ENCODE peak calls at places on chromosomes 4 and X, in ten cellular contexts. One of them, this sample, is unnamed.

GRCh38 chrX:40273356-40274050 is 175.7 kb upstream of the BCOR start:
- DNase-seq in AG09309: no peak
- DNase-seq in progenitor cell of endocrine pancreas: no peak
- DNase-seq in nephron progenitor cell: no peak
- DNase-seq in GM06990: no peak
- DNase-seq in uterus: peak
- DNase-seq in sigmoid colon: peak
- DNase-seq in GM13977: no peak
- DNase-seq in H9: no peak
- DNase-seq in tibial nerve: no peak
- DNase-seq in this sample: no peak

GRCh38 chrX:1679238-1679637 is 64.4 kb downstream of the ASMT start:
- DNase-seq in progenitor cell of endocrine pancreas: no peak
- DNase-seq in nephron progenitor cell: no peak
- DNase-seq in uterus: no peak
- DNase-seq in AG09309: no peak
- DNase-seq in sigmoid colon: no peak
- DNase-seq in GM06990: no peak
- DNase-seq in GM13977: no peak
- DNase-seq in tibial nerve: no peak
- DNase-seq in H9: no peak
- DNase-seq in this sample: no peak

GRCh38 chr4:1098311-1098925 is 14.9 kb downstream of the RNF212 start:
- DNase-seq in sigmoid colon: no peak
- DNase-seq in nephron progenitor cell: no peak
- DNase-seq in GM13977: no peak
- DNase-seq in H9: peak
- DNase-seq in uterus: no peak
- DNase-seq in GM06990: no peak
- DNase-seq in tibial nerve: no peak
- DNase-seq in AG09309: no peak
- DNase-seq in progenitor cell of endocrine pancreas: no peak
- DNase-seq in this sample: no peak

GRCh38 chrX:130937101-130937500 is 34.1 kb upstream of the ENOX2 start:
- DNase-seq in sigmoid colon: no peak
- DNase-seq in GM06990: no peak
- DNase-seq in H9: no peak
- DNase-seq in AG09309: no peak
- DNase-seq in nephron progenitor cell: no peak
- DNase-seq in uterus: no peak
- DNase-seq in progenitor cell of endocrine pancreas: no peak
- DNase-seq in GM13977: no peak
- DNase-seq in tibial nerve: no peak
- DNase-seq in this sample: no peak

GRCh38 chrX:40531056-40531826 is 49.5 kb upstream of the ATP6AP2 start:
- DNase-seq in sigmoid colon: no peak
- DNase-seq in progenitor cell of endocrine pancreas: no peak
- DNase-seq in tibial nerve: no peak
- DNase-seq in nephron progenitor cell: peak
- DNase-seq in H9: no peak
- DNase-seq in uterus: peak
- DNase-seq in AG09309: no peak
- DNase-seq in GM06990: no peak
- DNase-seq in GM13977: no peak
- DNase-seq in this sample: no peak

GRCh38 chrX:134294548-134294947 is 57.6 kb downstream of the CCDC160 start:
- DNase-seq in sigmoid colon: no peak
- DNase-seq in nephron progenitor cell: no peak
- DNase-seq in progenitor cell of endocrine pancreas: no peak
- DNase-seq in AG09309: no peak
- DNase-seq in tibial nerve: no peak
- DNase-seq in uterus: no peak
- DNase-seq in GM06990: no peak
- DNase-seq in H9: no peak
- DNase-seq in GM13977: no peak
- DNase-seq in this sample: no peak

GRCh38 chrX:103628386-103629290 is at the start of gene TCEAL1:
- DNase-seq in tibial nerve: peak
- DNase-seq in uterus: peak
- DNase-seq in GM06990: peak
- DNase-seq in H9: peak
- DNase-seq in AG09309: no peak
- DNase-seq in nephron progenitor cell: peak
- DNase-seq in GM13977: peak
- DNase-seq in progenitor cell of endocrine pancreas: peak
- DNase-seq in sigmoid colon: peak
- DNase-seq in this sample: no peak

GRCh38 chrX:103629295-103630170 is 758 bp downstream of the TCEAL1 start:
- DNase-seq in AG09309: peak
- DNase-seq in GM13977: peak
- DNase-seq in GM06990: peak
- DNase-seq in progenitor cell of endocrine pancreas: peak
- DNase-seq in sigmoid colon: peak
- DNase-seq in tibial nerve: peak
- DNase-seq in H9: peak
- DNase-seq in nephron progenitor cell: peak
- DNase-seq in uterus: peak
- DNase-seq in this sample: no peak

GRCh38 chrX:137119049-137119448 is 85.3 kb upstream of the GPR101 start:
- DNase-seq in GM06990: no peak
- DNase-seq in AG09309: no peak
- DNase-seq in progenitor cell of endocrine pancreas: no peak
- DNase-seq in H9: no peak
- DNase-seq in tibial nerve: no peak
- DNase-seq in uterus: no peak
- DNase-seq in sigmoid colon: no peak
- DNase-seq in GM13977: no peak
- DNase-seq in nephron progenitor cell: no peak
- DNase-seq in this sample: no peak

GRCh38 chr4:98176531-98176930 is 33.3 kb upstream of the STPG2 start:
- DNase-seq in GM06990: no peak
- DNase-seq in tibial nerve: no peak
- DNase-seq in sigmoid colon: no peak
- DNase-seq in nephron progenitor cell: no peak
- DNase-seq in uterus: no peak
- DNase-seq in AG09309: no peak
- DNase-seq in progenitor cell of endocrine pancreas: no peak
- DNase-seq in GM13977: no peak
- DNase-seq in H9: no peak
- DNase-seq in this sample: no peak

GRCh38 chr4:185370291-185370690 is 25.4 kb downstream of the LRP2BP start:
- DNase-seq in nephron progenitor cell: no peak
- DNase-seq in sigmoid colon: no peak
- DNase-seq in tibial nerve: no peak
- DNase-seq in GM13977: no peak
- DNase-seq in GM06990: no peak
- DNase-seq in progenitor cell of endocrine pancreas: no peak
- DNase-seq in AG09309: no peak
- DNase-seq in uterus: no peak
- DNase-seq in H9: no peak
- DNase-seq in this sample: no peak

GRCh38 chr4:108884596-108884995 is 121.7 kb upstream of the ETNPPL start:
- DNase-seq in H9: no peak
- DNase-seq in nephron progenitor cell: no peak
- DNase-seq in GM06990: no peak
- DNase-seq in uterus: no peak
- DNase-seq in sigmoid colon: no peak
- DNase-seq in tibial nerve: no peak
- DNase-seq in GM13977: no peak
- DNase-seq in progenitor cell of endocrine pancreas: no peak
- DNase-seq in AG09309: no peak
- DNase-seq in this sample: no peak

GRCh38 chrX:104187931-104188330 is 21.7 kb downstream of the FAM199X start:
- DNase-seq in GM06990: no peak
- DNase-seq in nephron progenitor cell: no peak
- DNase-seq in tibial nerve: no peak
- DNase-seq in progenitor cell of endocrine pancreas: no peak
- DNase-seq in AG09309: no peak
- DNase-seq in uterus: no peak
- DNase-seq in H9: no peak
- DNase-seq in sigmoid colon: no peak
- DNase-seq in GM13977: no peak
- DNase-seq in this sample: no peak

GRCh38 chrX:9071031-9071650 is 37.2 kb upstream of the FAM9B start:
- DNase-seq in GM06990: no peak
- DNase-seq in uterus: no peak
- DNase-seq in sigmoid colon: no peak
- DNase-seq in H9: no peak
- DNase-seq in progenitor cell of endocrine pancreas: no peak
- DNase-seq in AG09309: no peak
- DNase-seq in tibial nerve: no peak
- DNase-seq in GM13977: no peak
- DNase-seq in nephron progenitor cell: no peak
- DNase-seq in this sample: no peak

GRCh38 chr4:3786196-3786869 is 20.1 kb downstream of the ADRA2C start:
- DNase-seq in H9: no peak
- DNase-seq in progenitor cell of endocrine pancreas: no peak
- DNase-seq in nephron progenitor cell: no peak
- DNase-seq in tibial nerve: no peak
- DNase-seq in GM13977: no peak
- DNase-seq in AG09309: no peak
- DNase-seq in sigmoid colon: no peak
- DNase-seq in uterus: no peak
- DNase-seq in GM06990: no peak
- DNase-seq in this sample: no peak

GRCh38 chr4:3783691-3784306 is 17.6 kb downstream of the ADRA2C start:
- DNase-seq in progenitor cell of endocrine pancreas: no peak
- DNase-seq in GM06990: no peak
- DNase-seq in nephron progenitor cell: peak
- DNase-seq in sigmoid colon: no peak
- DNase-seq in GM13977: no peak
- DNase-seq in tibial nerve: no peak
- DNase-seq in AG09309: no peak
- DNase-seq in H9: peak
- DNase-seq in uterus: no peak
- DNase-seq in this sample: no peak

GRCh38 chr4:3781997-3782930 is 16.1 kb downstream of the ADRA2C start:
- DNase-seq in GM06990: no peak
- DNase-seq in AG09309: no peak
- DNase-seq in sigmoid colon: no peak
- DNase-seq in H9: no peak
- DNase-seq in uterus: no peak
- DNase-seq in tibial nerve: no peak
- DNase-seq in GM13977: no peak
- DNase-seq in progenitor cell of endocrine pancreas: no peak
- DNase-seq in nephron progenitor cell: no peak
- DNase-seq in this sample: no peak

GRCh38 chr4:3785292-3785565 is 19.0 kb downstream of the ADRA2C start:
- DNase-seq in AG09309: no peak
- DNase-seq in tibial nerve: no peak
- DNase-seq in GM06990: no peak
- DNase-seq in GM13977: no peak
- DNase-seq in nephron progenitor cell: no peak
- DNase-seq in progenitor cell of endocrine pancreas: no peak
- DNase-seq in uterus: no peak
- DNase-seq in sigmoid colon: no peak
- DNase-seq in H9: no peak
- DNase-seq in this sample: no peak

GRCh38 chr4:3784469-3785291 is 18.5 kb downstream of the ADRA2C start:
- DNase-seq in uterus: no peak
- DNase-seq in tibial nerve: no peak
- DNase-seq in sigmoid colon: no peak
- DNase-seq in GM06990: no peak
- DNase-seq in H9: no peak
- DNase-seq in nephron progenitor cell: no peak
- DNase-seq in progenitor cell of endocrine pancreas: no peak
- DNase-seq in AG09309: no peak
- DNase-seq in GM13977: no peak
- DNase-seq in this sample: no peak
- TF ChIP-seq CTCF in uterus: no peak
- TF ChIP-seq CTCF in tibial nerve: no peak
- TF ChIP-seq CTCF in sigmoid colon: no peak
- TF ChIP-seq CTCF in GM06990: no peak
- TF ChIP-seq CTCF in H9: no peak
- TF ChIP-seq CTCF in nephron progenitor cell: no peak
- TF ChIP-seq CTCF in progenitor cell of endocrine pancreas: no peak
- TF ChIP-seq CTCF in AG09309: no peak
- TF ChIP-seq CTCF in GM13977: no peak
- TF ChIP-seq CTCF in this sample: no peak

GRCh38 chr4:7928711-7929505 is 10.8 kb downstream of the AFAP1 start:
- DNase-seq in nephron progenitor cell: no peak
- DNase-seq in H9: no peak
- DNase-seq in uterus: no peak
- DNase-seq in GM13977: peak
- DNase-seq in AG09309: no peak
- DNase-seq in progenitor cell of endocrine pancreas: no peak
- DNase-seq in sigmoid colon: peak
- DNase-seq in GM06990: no peak
- DNase-seq in tibial nerve: no peak
- DNase-seq in this sample: no peak
- TF ChIP-seq CTCF in nephron progenitor cell: no peak
- TF ChIP-seq CTCF in H9: peak
- TF ChIP-seq CTCF in uterus: no peak
- TF ChIP-seq CTCF in GM13977: peak
- TF ChIP-seq CTCF in AG09309: peak
- TF ChIP-seq CTCF in progenitor cell of endocrine pancreas: peak
- TF ChIP-seq CTCF in sigmoid colon: peak
- TF ChIP-seq CTCF in GM06990: no peak
- TF ChIP-seq CTCF in tibial nerve: no peak
- TF ChIP-seq CTCF in this sample: peak

GRCh38 chrX:46642145-46642544 is 68.6 kb downstream of the CHST7 start:
- DNase-seq in H9: no peak
- DNase-seq in AG09309: no peak
- DNase-seq in GM06990: no peak
- DNase-seq in sigmoid colon: no peak
- DNase-seq in nephron progenitor cell: no peak
- DNase-seq in tibial nerve: no peak
- DNase-seq in uterus: no peak
- DNase-seq in GM13977: no peak
- DNase-seq in progenitor cell of endocrine pancreas: no peak
- DNase-seq in this sample: no peak
- TF ChIP-seq CTCF in H9: peak
- TF ChIP-seq CTCF in AG09309: no peak
- TF ChIP-seq CTCF in GM06990: peak
- TF ChIP-seq CTCF in sigmoid colon: peak
- TF ChIP-seq CTCF in nephron progenitor cell: no peak
- TF ChIP-seq CTCF in tibial nerve: no peak
- TF ChIP-seq CTCF in uterus: peak
- TF ChIP-seq CTCF in GM13977: peak
- TF ChIP-seq CTCF in progenitor cell of endocrine pancreas: peak
- TF ChIP-seq CTCF in this sample: no peak

DNA sequence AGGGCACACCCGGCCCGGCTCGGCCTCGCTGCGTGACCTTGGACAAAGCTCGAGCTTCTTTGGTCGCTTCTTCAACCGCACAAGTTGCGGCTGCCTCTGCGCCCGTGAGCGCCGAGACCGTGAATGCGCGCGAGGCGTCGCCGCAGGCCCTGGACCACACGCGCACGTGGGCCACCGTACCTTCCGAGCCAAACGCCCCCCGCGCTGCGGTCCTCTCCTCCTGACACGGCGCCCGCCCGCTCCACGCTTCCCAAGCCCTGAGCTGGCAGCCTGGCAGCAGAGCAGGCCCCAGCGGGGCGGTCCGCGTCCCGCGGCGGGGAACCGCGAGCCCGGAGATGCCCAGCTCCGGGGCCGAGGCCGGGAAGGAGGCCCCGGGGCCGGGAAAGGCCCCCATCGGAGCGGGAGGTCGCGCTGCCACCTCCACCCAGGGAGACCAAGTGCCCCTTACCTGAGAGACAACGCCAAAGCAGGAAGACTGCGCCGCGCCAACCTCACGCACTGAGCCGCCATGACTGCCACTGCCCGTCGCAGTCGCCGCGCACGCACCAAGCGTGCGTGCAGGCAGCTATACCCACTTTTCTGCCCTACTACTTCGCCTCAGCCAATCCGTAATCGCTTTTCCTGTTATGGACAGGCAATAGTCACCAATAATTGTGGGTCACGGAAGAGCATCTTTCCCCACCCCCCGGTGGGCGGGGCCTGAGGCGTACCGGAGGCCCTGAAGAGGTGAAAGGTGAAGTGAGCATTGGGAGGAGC is at the start of gene GRPEL1:
- DNase-seq in sigmoid colon: peak
- DNase-seq in uterus: peak
- DNase-seq in nephron progenitor cell: peak
- DNase-seq in GM06990: peak
- DNase-seq in AG09309: peak
- DNase-seq in tibial nerve: peak
- DNase-seq in progenitor cell of endocrine pancreas: peak
- DNase-seq in H9: peak
- DNase-seq in GM13977: peak
- DNase-seq in this sample: peak
- TF ChIP-seq CTCF in sigmoid colon: no peak
- TF ChIP-seq CTCF in uterus: peak
- TF ChIP-seq CTCF in nephron progenitor cell: no peak
- TF ChIP-seq CTCF in GM06990: no peak
- TF ChIP-seq CTCF in AG09309: no peak
- TF ChIP-seq CTCF in tibial nerve: no peak
- TF ChIP-seq CTCF in progenitor cell of endocrine pancreas: no peak
- TF ChIP-seq CTCF in H9: no peak
- TF ChIP-seq CTCF in GM13977: no peak
- TF ChIP-seq CTCF in this sample: no peak

This sample was measured in D721Med.